ENCODE peak calls at places on chromosomes 1 and 21, in five cellular contexts. S, N, Q, W and J are unnamed samples. For H3K4me1, the result is how much of the 10 kb centered on the place peaks cover.

GRCh38 chr1:32718527-32718926 is 16.0 kb upstream of the SYNC start:
- DNase-seq in N (no peak), S (no peak), Q (no peak), W (no peak), J (no peak)

GRCh38 chr1:208134491-208134890 is 109.7 kb downstream of the PLXNA2 start:
- DNase-seq in S (no peak), W (no peak), Q (no peak), N (no peak), J (no peak)

GRCh38 chr1:28246427-28246832 is 10.5 kb downstream of the ATP5IF1 start:
- DNase-seq in W (no peak), Q (peak), S (no peak), N (no peak), J (no peak)

GRCh38 chr1:54885863-54886723 is 902 bp downstream of the DHCR24 start:
- DNase-seq in W (no peak), N (no peak), S (peak), Q (peak), J (peak)

GRCh38 chr1:57467825-57468224 is 44.0 kb upstream of the DAB1 start:
- DNase-seq in Q (no peak), W (no peak), S (no peak), N (no peak), J (no peak)

GRCh38 chr1:26848947-26849774 is 13.8 kb upstream of the SFN start:
- DNase-seq in W (no peak), N (no peak), Q (peak), S (no peak), J (peak)

GRCh38 chr1:51224255-51224654 is 11.8 kb upstream of the RNF11 start:
- DNase-seq in N (no peak), Q (no peak), S (no peak), W (no peak), J (no peak)

GRCh38 chr1:182357913-182358312 is 33.7 kb downstream of the GLUL start:
- DNase-seq in Q (no peak), N (no peak), S (no peak), W (peak), J (no peak)

GRCh38 chr1:190344454-190344853 is 133.2 kb downstream of the BRINP3 start:
- DNase-seq in Q (no peak), N (no peak), S (no peak), W (no peak), J (no peak)

GRCh38 chr1:20194770-20195463 is 8.6 kb upstream of the PLA2G2C start:
- DNase-seq in Q (peak), N (peak), W (no peak), S (peak), J (peak)

GRCh38 chr1:208531003-208531750 is 287.0 kb upstream of the PLXNA2 start:
- DNase-seq in Q (peak), N (no peak), S (no peak), W (no peak), J (no peak)

GRCh38 chr1:2050482-2050792 is 226 bp downstream of the PRKCZ start:
- DNase-seq in W (no peak), Q (no peak), N (no peak), S (no peak), J (no peak)

GRCh38 chr1:117810553-117810952 is 118.9 kb downstream of the GDAP2 start:
- DNase-seq in W (no peak), Q (no peak), N (no peak), S (no peak), J (no peak)

GRCh38 chr1:205396972-205397616 is 24.8 kb downstream of the LEMD1 start:
- DNase-seq in W (no peak), S (peak), N (no peak), Q (peak), J (peak)

GRCh38 chr1:87115317-87115885 is 201.0 kb downstream of the HS2ST1 start:
- DNase-seq in W (no peak), N (no peak), Q (no peak), S (no peak), J (no peak)

GRCh38 chr1:167392200-167392696 is 126.1 kb downstream of the CD247 start:
- DNase-seq in S (no peak), N (no peak), W (no peak), Q (no peak), J (no peak)

GRCh38 chr21:17688912-17689874 is 76.5 kb upstream of the BTG3 start:
- DNase-seq in S (peak), Q (peak), W (no peak), N (peak), J (no peak)

GRCh38 chr1:33357099-33357498 is 36.2 kb upstream of the A3GALT2 start:
- DNase-seq in N (no peak), S (no peak), W (peak), Q (no peak), J (no peak)

GRCh38 chr1:62228139-62228882 is 33.7 kb downstream of the L1TD1 start:
- DNase-seq in W (no peak), S (no peak), N (no peak), Q (no peak), J (no peak)

GRCh38 chr1:214823311-214824117 is 220.5 kb downstream of the CENPF start:
- DNase-seq in N (no peak), W (no peak), S (peak), Q (no peak), J (no peak)

GRCh38 chr1:9319208-9319788 is 26.6 kb downstream of the SPSB1 start:
- DNase-seq in W (no peak), N (no peak), Q (no peak), S (no peak), J (no peak)

GRCh38 chr1:46020005-46020404 is 112.4 kb downstream of the PIK3R3 start:
- DNase-seq in N (no peak), Q (no peak), W (no peak), S (no peak), J (no peak)

GRCh38 chr1:64517640-64518039 is 47.7 kb downstream of the CACHD1 start:
- DNase-seq in W (no peak), Q (no peak), S (no peak), N (no peak), J (no peak)

GRCh38 chr1:41568204-41568603 is 83.7 kb upstream of the EDN2 start:
- DNase-seq in S (no peak), Q (no peak), N (peak), W (no peak), J (no peak)

GRCh38 chr1:6515771-6516170 is 24.3 kb upstream of the PLEKHG5 start:
- DNase-seq in N (no peak), S (no peak), Q (no peak), W (no peak), J (no peak)

GRCh38 chr1:42690477-42691156 is 8.4 kb downstream of the YBX1 start:
- DNase-seq in Q (no peak), S (no peak), N (no peak), W (no peak), J (no peak)
- H3K4me1 ChIP-seq in Q (half or more), S (under half), N (half or more), W (half or more), J (under half)

GRCh38 chr21:44552681-44553080 is 1.4 kb upstream of the KRTAP10-2 start:
- DNase-seq in N (no peak), W (no peak), Q (no peak), S (no peak), J (no peak)
- TF ChIP-seq CTCF in N (no peak), W (no peak), Q (no peak), S (no peak), J (no peak)

GRCh38 chr1:160658162-160658955 is 11.5 kb upstream of the SLAMF1 start:
- DNase-seq in Q (no peak), S (peak), N (no peak), W (no peak), J (no peak)
- TF ChIP-seq POLR2A in Q (no peak), S (no peak), N (no peak), W (no peak), J (no peak)

GRCh38 chr1:230123280-230124186 is 56.5 kb downstream of the GALNT2 start:
- DNase-seq in N (no peak), W (no peak), Q (no peak), S (no peak), J (no peak)
- H3K4me1 ChIP-seq in N (under half), W (half or more), Q (under half), S (half or more), J (under half)

GRCh38 chr1:12153181-12153785 is 13.5 kb upstream of the TNFRSF1B start:
- DNase-seq in W (no peak), S (no peak), N (peak), Q (peak), J (peak)
- TF ChIP-seq CTCF in W (no peak), S (no peak), N (peak), Q (no peak), J (no peak)